ENCODE peak calls at places on chromosomes 2 and 18, in ten cellular contexts. Y is CD4-positive, alpha-beta T cell; T is psoas muscle; H is NB4; I is spleen; G is Peyer's patch; L is GM12865; V is endodermal cell; S is epithelial cell of proximal tubule; O is fibroblast of pulmonary artery. P is an unnamed sample.

GRCh38 chr2:102621630-102622029 is 2.3 kb downstream of the SLC9A2 start:
- DNase-seq in T (no peak), V (no peak), L (no peak), Y (no peak), O (no peak), H (no peak), S (no peak), G (no peak), I (no peak), P (no peak)

GRCh38 chr2:190094471-190094870 is 31.9 kb upstream of the MSTN start:
- DNase-seq in T (no peak), L (no peak), H (no peak), I (no peak), G (no peak), S (no peak), V (no peak), Y (no peak), O (no peak), P (peak; percentile 9)

GRCh38 chr18:44725300-44726096 is 44.8 kb downstream of the SETBP1 start:
- DNase-seq in H (peak; percentile 44), I (peak; percentile 85), G (peak; percentile 77), O (peak; percentile 68), Y (peak; percentile 50), L (peak; percentile 77), S (peak; percentile 37), V (no peak), T (peak; percentile 73), P (peak; percentile 68)

GRCh38 chr2:7653617-7654016 is 736.4 kb downstream of the RNF144A start:
- DNase-seq in H (no peak), G (no peak), I (no peak), L (no peak), V (no peak), T (no peak), O (no peak), Y (no peak), S (no peak), P (no peak)

GRCh38 chr2:43448011-43448821 is 147.6 kb downstream of the THADA start:
- DNase-seq in Y (no peak), H (no peak), L (no peak), V (peak; percentile 59), T (no peak), I (no peak), G (no peak), O (no peak), S (no peak), P (no peak)

GRCh38 chr2:160405077-160405865 is 88.3 kb downstream of the RBMS1 start:
- DNase-seq in H (no peak), S (no peak), I (no peak), Y (no peak), V (peak; percentile 78), O (no peak), L (no peak), T (no peak), G (no peak), P (no peak)

GRCh38 chr2:200856806-200857205 is 7.7 kb downstream of the CLK1 start:
- DNase-seq in O (no peak), L (no peak), H (no peak), S (no peak), T (no peak), Y (no peak), G (no peak), V (no peak), I (no peak), P (no peak)

GRCh38 chr2:62304429-62305417 is 108.8 kb downstream of the B3GNT2 start:
- DNase-seq in V (peak; percentile 87), I (peak; percentile 92), O (peak; percentile 97), G (peak; percentile 75), S (no peak), T (peak; percentile 65), Y (peak; percentile 38), L (peak; percentile 77), H (peak; percentile 100), P (peak; percentile 39)

GRCh38 chr18:11005528-11005927 is 143.8 kb downstream of the PIEZO2 start:
- DNase-seq in I (no peak), H (no peak), T (no peak), V (peak; percentile 78), Y (no peak), O (peak; percentile 99), L (peak; percentile 32), S (no peak), G (peak; percentile 58), P (peak; percentile 74)

GRCh38 chr2:231674587-231675334 is 33.6 kb upstream of the PTMA start:
- DNase-seq in I (peak; percentile 92), L (peak; percentile 89), S (no peak), T (peak; percentile 87), V (peak; percentile 97), Y (peak; percentile 67), G (peak; percentile 88), O (peak; percentile 54), H (peak; percentile 88), P (peak; percentile 78)

GRCh38 chr2:231671617-231672350 is 36.5 kb upstream of the PTMA start:
- DNase-seq in S (no peak), H (no peak), T (no peak), Y (no peak), O (no peak), I (peak; percentile 91), L (peak; percentile 94), V (peak; percentile 77), G (peak; percentile 92), P (no peak)

GRCh38 chr2:231673348-231673770 is 35.0 kb upstream of the PTMA start:
- DNase-seq in L (peak; percentile 29), O (peak; percentile 43), T (peak; percentile 78), Y (no peak), S (no peak), G (peak; percentile 78), V (peak; percentile 99), H (peak; percentile 19), I (no peak), P (no peak)

GRCh38 chr2:231670892-231671616 is 37.3 kb upstream of the PTMA start:
- DNase-seq in Y (no peak), V (peak; percentile 82), S (no peak), I (peak; percentile 87), G (peak; percentile 67), H (peak; percentile 77), L (peak; percentile 49), O (peak; percentile 35), T (no peak), P (no peak)

DNA sequence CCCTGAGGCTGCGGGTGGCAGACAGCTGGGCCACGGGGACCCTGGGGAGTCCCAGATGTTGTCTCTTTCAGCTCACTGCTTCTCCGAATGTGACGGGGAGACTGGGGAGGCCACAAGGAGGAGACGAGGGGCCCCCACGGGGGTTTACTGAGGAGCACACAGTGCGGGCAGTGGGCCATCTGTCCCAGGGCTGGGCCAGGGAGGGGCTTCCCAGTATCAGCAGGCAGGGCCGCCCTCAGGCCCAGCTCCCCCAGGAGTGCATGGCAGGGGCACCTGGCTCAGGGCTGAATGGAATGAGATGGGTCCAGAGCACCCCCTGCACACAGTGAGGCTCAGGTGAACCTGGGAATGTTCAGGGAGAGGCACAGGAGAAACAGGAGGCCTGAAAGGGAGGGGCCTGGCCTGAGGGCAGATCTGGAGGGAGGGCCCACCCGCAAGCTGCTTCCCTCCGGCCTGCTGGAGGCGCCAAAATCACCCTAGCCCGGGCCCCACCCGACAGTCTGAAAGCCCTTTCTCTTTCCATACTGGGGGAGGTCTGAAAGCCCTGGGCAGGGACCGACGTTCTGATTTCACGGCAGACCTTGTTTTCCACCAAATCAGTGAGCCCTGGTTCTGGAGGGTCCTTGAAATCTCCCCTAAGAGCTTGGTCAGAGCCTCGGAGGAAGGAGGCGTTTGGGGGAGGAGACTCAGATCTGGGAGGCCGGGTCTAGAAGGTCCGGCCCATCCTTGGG is 35.5 kb upstream of the PTMA start:
- DNase-seq in Y (no peak), L (peak; percentile 92), T (no peak), I (peak; percentile 93), H (peak; percentile 65), V (peak; percentile 95), G (peak; percentile 92), S (no peak), O (peak; percentile 53), P (peak; percentile 69)
- TF ChIP-seq CTCF in Y (no peak), L (peak; percentile 54), T (no peak), I (peak; percentile 7), H (peak; percentile 45), V (peak; percentile 71), G (peak; percentile 24), S (peak; percentile 16), O (peak; percentile 41), P (peak; percentile 37)

GRCh38 chr2:65974067-65974723 is 460.7 kb upstream of the MEIS1 start:
- DNase-seq in H (peak; percentile 17), G (no peak), L (peak; percentile 9), T (no peak), V (no peak), S (no peak), O (no peak), I (no peak), Y (no peak), P (no peak)
- TF ChIP-seq CTCF in H (peak; percentile 29), G (no peak), L (peak; percentile 23), T (no peak), V (peak; percentile 73), S (peak; percentile 10), O (no peak), I (no peak), Y (no peak), P (peak; percentile 17)

DNA sequence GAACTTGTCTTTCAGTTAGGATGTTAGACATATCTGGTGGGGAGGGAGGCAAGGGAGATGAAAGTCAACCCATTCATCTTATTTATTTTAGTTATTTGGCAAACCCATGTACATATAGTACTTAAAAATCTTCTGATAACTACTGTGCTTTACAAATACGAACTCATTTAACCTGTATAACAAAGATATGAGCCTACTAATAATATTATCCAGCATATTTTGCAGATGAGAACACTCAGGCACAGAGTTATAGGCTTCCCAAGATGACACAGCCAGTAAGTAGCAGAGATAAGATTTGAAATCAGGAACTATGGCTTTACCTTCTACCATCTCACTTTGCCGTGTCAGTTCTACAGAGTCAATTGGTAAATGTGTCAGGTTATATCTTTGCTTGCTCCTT is 262.6 kb upstream of the DOK6 start:
- DNase-seq in S (no peak), O (no peak), H (no peak), Y (no peak), V (no peak), I (no peak), G (no peak), L (no peak), T (no peak), P (no peak)
- TF ChIP-seq CTCF in S (no peak), O (no peak), H (no peak), Y (no peak), V (no peak), I (no peak), G (no peak), L (no peak), T (no peak), P (no peak)

GRCh38 chr18:23956483-23956882 is 58.1 kb upstream of the TTC39C start:
- DNase-seq in G (no peak), Y (no peak), V (no peak), S (no peak), T (no peak), H (no peak), L (no peak), O (no peak), I (no peak), P (no peak)
- TF ChIP-seq CTCF in G (no peak), Y (no peak), V (no peak), S (no peak), T (no peak), H (no peak), L (no peak), O (no peak), I (no peak), P (no peak)

P was measured in foreskin fibroblast.